ENCODE peak calls at places on chromosomes 7 and 10, in six cellular contexts. T is AG10803, Y is heart right ventricle, C is adrenal gland, J is lower lobe of right lung, E is thyroid gland. B is an unnamed sample.

GRCh38 chr7:106354822-106355221 is 70.0 kb upstream of the NAMPT start:
- DNase-seq in E (no peak), J (no peak), T (no peak), C (no peak), Y (no peak), B (no peak)

GRCh38 chr10:76547352-76547972 is 1090.1 kb downstream of the KCNMA1 start:
- DNase-seq in J (peak; percentile 72), T (peak; percentile 77), C (peak; percentile 86), E (peak; percentile 88), Y (peak; percentile 56), B (peak; percentile 63)

GRCh38 chr7:68622500-68622899 is 975.8 kb upstream of the AUTS2 start:
- DNase-seq in Y (no peak), J (no peak), C (no peak), T (no peak), E (no peak), B (no peak)

GRCh38 chr7:107463139-107464078 is 6.4 kb upstream of the GPR22 start:
- DNase-seq in E (peak; percentile 69), T (peak; percentile 76), C (peak; percentile 72), Y (peak; percentile 46), J (peak; percentile 46), B (peak; percentile 62)

GRCh38 chr10:3287566-3288445 is 115.2 kb upstream of the PITRM1 start:
- DNase-seq in J (no peak), C (no peak), E (no peak), Y (no peak), T (no peak), B (no peak)

GRCh38 chr10:12564173-12564572 is 214.8 kb downstream of the CAMK1D start:
- DNase-seq in E (no peak), Y (no peak), T (no peak), J (no peak), C (no peak), B (peak; percentile 85)

GRCh38 chr10:60789340-60789739 is 11.1 kb downstream of the CDK1 start:
- DNase-seq in Y (no peak), T (no peak), C (no peak), E (no peak), J (no peak), B (no peak)

GRCh38 chr10:80429521-80429966 is 21.2 kb downstream of the PRXL2A start:
- DNase-seq in J (peak; percentile 82), C (peak; percentile 70), Y (no peak), T (no peak), E (no peak), B (peak; percentile 92)

GRCh38 chr10:34172936-34173533 is 642.1 kb downstream of the PARD3 start:
- DNase-seq in C (no peak), E (no peak), Y (no peak), T (peak; percentile 80), J (no peak), B (peak; percentile 35)

GRCh38 chr7:1016577-1017531 is 27.5 kb upstream of the GPR146 start:
- DNase-seq in J (no peak), T (no peak), E (no peak), C (no peak), Y (no peak), B (no peak)

GRCh38 chr7:96316949-96317348 is 4.9 kb downstream of the SLC25A13 start:
- DNase-seq in Y (no peak), E (no peak), J (no peak), T (no peak), C (no peak), B (no peak)

GRCh38 chr10:24350111-24350921 is 141.4 kb downstream of the KIAA1217 start:
- DNase-seq in C (no peak), Y (no peak), J (no peak), E (no peak), T (peak; percentile 64), B (no peak)

GRCh38 chr10:131093346-131093745 is 218.2 kb downstream of the TCERG1L start:
- DNase-seq in E (no peak), J (peak; percentile 20), T (no peak), C (no peak), Y (no peak), B (no peak)

GRCh38 chr10:54703086-54703485 is 97.9 kb downstream of the PCDH15 start:
- DNase-seq in T (no peak), J (no peak), E (no peak), C (no peak), Y (no peak), B (peak; percentile 5)

GRCh38 chr10:129531969-129532660 is 65.1 kb downstream of the MGMT start:
- DNase-seq in T (peak; percentile 26), J (peak; percentile 27), C (no peak), E (no peak), Y (no peak), B (no peak)

GRCh38 chr10:131948501-131948900 is 33.2 kb downstream of the BNIP3 start:
- DNase-seq in T (no peak), C (peak; percentile 8), E (no peak), J (no peak), Y (no peak), B (no peak)

GRCh38 chr10:100528885-100529472 is 692 bp downstream of the NDUFB8 start:
- DNase-seq in Y (no peak), C (peak; percentile 30), J (peak; percentile 46), E (no peak), T (no peak), B (no peak)

GRCh38 chr10:129715805-129716785 is 248.0 kb downstream of the EBF3 start:
- DNase-seq in C (no peak), T (no peak), E (no peak), Y (no peak), J (no peak), B (no peak)

GRCh38 chr10:52486840-52487611 is 172.9 kb downstream of the DKK1 start:
- DNase-seq in C (no peak), T (peak; percentile 92), E (no peak), J (no peak), Y (no peak), B (peak; percentile 95)

GRCh38 chr7:98211221-98211675 is at the start of gene BHLHA15:
- DNase-seq in J (peak; percentile 73), C (peak; percentile 15), T (no peak), Y (no peak), E (peak; percentile 51), B (no peak)

GRCh38 chr10:70589762-70590662 is 12.5 kb downstream of the PRF1 start:
- DNase-seq in Y (no peak), C (no peak), E (no peak), J (no peak), T (peak; percentile 23), B (no peak)

GRCh38 chr10:78764846-78765430 is 303.8 kb upstream of the ZMIZ1 start:
- DNase-seq in J (no peak), Y (no peak), C (no peak), T (no peak), E (no peak), B (no peak)

GRCh38 chr10:99920901-99921300 is 88.8 kb downstream of the DNMBP start:
- DNase-seq in J (no peak), Y (no peak), E (peak; percentile 18), T (peak; percentile 34), C (no peak), B (peak; percentile 88)

DNA sequence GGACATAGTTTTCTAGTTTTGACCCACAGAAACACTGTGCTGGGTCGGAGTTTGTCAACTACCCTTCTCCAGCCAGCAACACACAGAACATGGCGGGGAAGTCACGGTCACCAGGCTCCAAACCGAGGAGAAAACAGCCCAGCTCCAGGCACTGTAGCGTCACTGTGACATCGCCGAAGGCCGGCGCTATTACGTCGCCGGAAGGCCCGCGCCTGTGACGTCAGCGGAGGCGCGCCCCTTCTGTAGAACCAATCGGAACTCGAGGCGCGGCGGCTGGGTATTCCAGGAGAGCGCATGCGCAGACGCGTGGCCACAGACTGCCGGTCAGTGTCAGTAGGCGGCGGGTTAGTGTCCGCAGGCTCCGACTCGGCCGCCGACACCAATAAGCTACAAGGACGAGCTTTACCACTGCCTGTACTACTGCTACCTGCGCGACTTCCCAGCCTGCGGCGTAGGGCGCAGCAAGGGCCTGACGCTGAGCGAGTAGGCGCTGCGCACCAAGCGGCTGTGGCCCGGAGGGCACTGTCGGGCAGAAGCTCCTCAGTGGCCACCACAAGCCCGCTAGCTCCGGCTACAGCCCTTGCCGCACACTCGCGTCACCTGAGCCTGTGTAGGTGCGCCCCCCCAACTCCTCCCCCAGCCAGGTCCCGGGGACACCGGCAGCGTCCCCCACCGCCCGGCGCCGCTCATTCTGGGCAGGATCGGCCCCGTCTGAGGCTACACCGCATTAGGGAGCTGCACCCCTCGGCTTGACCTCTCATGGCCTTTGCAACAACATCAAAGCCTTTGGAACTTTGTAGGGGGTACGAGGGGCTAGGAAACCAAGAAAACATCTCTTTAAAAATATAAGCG is 35.1 kb upstream of the SRRM3 start:
- DNase-seq in T (peak; percentile 92), Y (peak; percentile 99), C (peak; percentile 99), J (peak; percentile 99), E (peak; percentile 98), B (peak; percentile 76)
- TF ChIP-seq CTCF in T (peak; percentile 25), Y (peak; percentile 3), C (peak; percentile 43), J (peak; percentile 33), E (no peak), B (peak; percentile 33)

DNA sequence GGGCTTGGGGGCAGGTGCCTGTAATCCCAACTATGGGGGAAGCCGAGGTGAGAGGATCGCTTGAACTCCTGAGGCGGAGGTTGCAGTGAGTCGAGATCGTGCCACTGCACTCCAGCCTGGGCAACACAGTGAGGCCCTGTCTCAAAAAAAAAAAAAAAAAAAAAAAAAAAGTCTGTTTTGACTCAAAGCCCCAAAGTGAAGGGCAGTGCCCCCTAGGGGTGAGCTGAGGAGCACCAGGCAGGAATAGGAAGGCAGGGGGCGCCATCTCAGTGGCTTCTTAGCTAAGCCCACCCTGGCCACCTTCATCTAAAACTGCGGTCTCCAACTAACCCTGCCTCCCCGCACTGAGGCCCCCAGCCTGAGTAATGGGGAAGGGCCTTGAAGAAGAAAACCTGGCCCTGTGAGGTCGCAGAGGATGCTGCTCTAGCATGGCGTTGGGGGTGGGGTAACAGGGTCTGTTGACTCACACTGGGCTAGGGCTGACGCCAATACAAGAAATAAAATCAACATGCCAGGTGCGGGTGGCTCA is 9.8 kb downstream of the PODXL start:
- DNase-seq in E (no peak), Y (no peak), J (no peak), T (no peak), C (no peak), B (no peak)
- TF ChIP-seq CTCF in E (peak; percentile 42), Y (peak; percentile 63), J (peak; percentile 55), T (peak; percentile 70), C (peak; percentile 51), B (peak; percentile 45)

DNA sequence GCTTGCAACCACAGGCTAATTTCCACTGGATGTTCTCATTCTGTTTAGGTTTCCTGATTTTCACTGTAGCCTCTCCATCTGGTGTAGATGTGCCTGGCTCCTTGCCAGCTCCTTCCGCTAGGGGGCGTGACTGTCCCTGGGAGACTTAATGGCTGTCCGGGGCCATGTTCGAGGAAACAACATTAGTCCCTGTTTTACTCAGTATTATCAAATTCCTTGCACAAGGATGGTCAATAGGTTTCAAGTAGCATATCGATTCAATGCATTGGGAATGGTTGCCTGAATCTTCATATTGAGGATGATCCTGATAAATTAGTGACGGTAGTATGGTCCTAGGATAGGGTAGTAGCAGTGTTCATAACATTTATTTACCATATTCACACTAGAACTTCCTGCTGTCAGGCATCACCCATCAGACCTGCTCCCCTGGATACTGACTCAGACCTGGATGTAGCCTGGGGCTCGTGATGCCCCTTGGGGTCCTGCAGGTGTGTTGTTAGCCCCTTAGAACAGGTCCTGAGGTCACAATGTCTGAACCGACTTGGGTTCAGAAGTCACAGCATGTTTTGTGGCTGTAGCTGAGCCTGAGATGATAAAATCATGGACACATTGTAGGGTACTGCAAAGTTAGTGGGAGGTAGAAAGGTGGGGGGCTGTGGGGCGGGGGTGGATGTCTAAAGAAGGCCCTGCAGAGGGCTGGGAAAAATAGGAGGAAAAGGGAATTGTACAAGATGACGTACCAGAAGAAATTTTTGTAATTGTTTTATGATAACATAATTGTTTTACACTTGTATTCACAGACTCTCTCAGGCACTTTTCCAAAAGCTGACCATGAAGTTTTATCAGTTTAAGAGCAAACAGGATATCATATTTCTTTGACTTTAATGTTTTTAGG is 8.9 kb upstream of the EXOC6 start:
- DNase-seq in J (peak; percentile 79), E (peak; percentile 52), C (peak; percentile 75), Y (peak; percentile 71), T (peak; percentile 12), B (no peak)
- TF ChIP-seq CTCF in J (peak; percentile 30), E (no peak), C (no peak), Y (peak; percentile 41), T (no peak), B (peak; percentile 15)

GRCh38 chr10:73873843-73874215 is 526 bp downstream of the CAMK2G start:
- DNase-seq in E (no peak), T (no peak), C (no peak), J (no peak), Y (no peak), B (no peak)
- TF ChIP-seq CTCF in E (no peak), T (no peak), C (no peak), J (no peak), Y (no peak), B (no peak)